ENCODE peak calls at places on chromosomes 6 and 20, in nine cellular contexts. M is tibial artery; O is PC-9; Z is naive thymus-derived CD4-positive, alpha-beta T cell; K is small intestine; X is mammary epithelial cell; F is right cardiac atrium; R is ovary; H is IMR-90. E is an unnamed sample.

GRCh38 chr6:111427341-111428116 is 55.5 kb downstream of the REV3L start:
- DNase-seq in K (peak; percentile 12), Z (no peak), H (peak; percentile 85), O (peak; percentile 12), R (no peak), F (no peak), X (peak; percentile 97), M (no peak), E (no peak)

GRCh38 chr20:47267621-47268020 is 88.9 kb downstream of the ZMYND8 start:
- DNase-seq in O (no peak), Z (no peak), F (no peak), R (no peak), M (no peak), H (no peak), K (no peak), X (no peak), E (no peak)

GRCh38 chr6:38973178-38974057 is 75.2 kb upstream of the GLP1R start:
- DNase-seq in H (peak; percentile 79), F (no peak), X (peak; percentile 83), R (no peak), K (peak; percentile 66), O (peak; percentile 15), M (no peak), Z (no peak), E (no peak)

GRCh38 chr20:59253779-59254319 is 46.6 kb upstream of the EDN3 start:
- DNase-seq in R (no peak), F (no peak), O (no peak), Z (no peak), H (no peak), X (no peak), K (peak; percentile 42), M (no peak), E (no peak)

GRCh38 chr6:4565301-4566250 is 210.6 kb upstream of the CDYL start:
- DNase-seq in Z (no peak), M (no peak), K (no peak), F (no peak), H (no peak), X (no peak), O (no peak), R (no peak), E (no peak)

GRCh38 chr20:33732166-33732970 is 572 bp downstream of the ZNF341 start:
- DNase-seq in K (peak; percentile 87), F (peak; percentile 96), R (no peak), O (peak; percentile 96), M (peak; percentile 72), Z (no peak), H (no peak), X (peak; percentile 64), E (peak; percentile 91)

GRCh38 chr6:29907637-29908340 is 34.5 kb upstream of the HLA-A start:
- DNase-seq in O (no peak), Z (no peak), X (no peak), R (no peak), M (no peak), F (no peak), K (peak; percentile 71), H (no peak), E (no peak)

GRCh38 chr20:39698706-39699211 is 736.6 kb downstream of the DHX35 start:
- DNase-seq in K (no peak), X (no peak), R (no peak), Z (no peak), M (no peak), F (no peak), O (no peak), H (no peak), E (no peak)

GRCh38 chr6:36110863-36111262 is 19.4 kb upstream of the MAPK13 start:
- DNase-seq in Z (no peak), F (no peak), O (no peak), R (no peak), X (no peak), H (no peak), M (no peak), K (no peak), E (no peak)

GRCh38 chr6:36114798-36115408 is 15.4 kb upstream of the MAPK13 start:
- DNase-seq in Z (no peak), X (no peak), H (no peak), O (no peak), F (no peak), M (no peak), K (peak; percentile 37), R (no peak), E (no peak)

GRCh38 chr6:36113701-36114100 is 16.6 kb upstream of the MAPK13 start:
- DNase-seq in R (no peak), K (no peak), X (no peak), M (no peak), F (no peak), Z (no peak), H (no peak), O (no peak), E (no peak)

GRCh38 chr6:36111526-36111925 is 18.8 kb upstream of the MAPK13 start:
- DNase-seq in K (no peak), O (no peak), M (no peak), F (no peak), H (no peak), R (no peak), Z (no peak), X (no peak), E (no peak)

DNA sequence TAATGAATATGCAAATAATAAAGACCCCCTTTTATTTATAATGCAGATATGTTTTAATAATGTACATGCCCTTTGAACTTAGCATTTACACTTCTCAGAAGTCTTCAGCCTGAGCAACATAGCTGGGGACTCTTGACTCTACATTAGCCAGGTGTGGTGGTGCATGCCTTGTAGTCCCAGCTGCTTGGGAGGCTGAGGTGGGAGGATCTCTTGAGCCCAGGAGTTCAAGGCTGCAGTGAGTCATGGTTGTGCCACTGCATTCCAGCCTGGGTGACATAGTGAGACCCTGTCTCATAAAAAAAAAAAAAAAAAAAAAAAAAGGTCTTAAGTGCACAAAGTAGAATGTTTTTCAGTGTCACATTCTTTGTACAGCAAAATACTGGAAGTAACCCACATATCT is 17.3 kb upstream of the MAPK13 start:
- DNase-seq in K (no peak), R (no peak), X (no peak), M (no peak), H (no peak), O (no peak), F (no peak), Z (no peak), E (no peak)
- H3K27ac ChIP-seq in K (no peak overlapping the region), R (no peak overlapping the region), X (no peak overlapping the region), M (no peak overlapping the region), H (no peak overlapping the region), O (no peak overlapping the region), F (no peak overlapping the region), Z (no peak overlapping the region), E (no peak overlapping the region)

GRCh38 chr6:128569737-128570438 is 49.5 kb upstream of the PTPRK start:
- DNase-seq in M (no peak), Z (no peak), R (no peak), O (peak; percentile 74), F (no peak), K (peak; percentile 5), H (peak; percentile 75), X (peak; percentile 81), E (no peak)

GRCh38 chr6:128567029-128567428 is 46.6 kb upstream of the PTPRK start:
- DNase-seq in X (peak; percentile 58), H (no peak), O (no peak), Z (no peak), F (no peak), M (no peak), R (no peak), K (peak; percentile 21), E (no peak)

GRCh38 chr6:128573036-128573435 is 52.6 kb upstream of the PTPRK start:
- DNase-seq in R (no peak), Z (no peak), F (peak; percentile 7), O (peak; percentile 5), M (no peak), H (no peak), K (no peak), X (no peak), E (no peak)

GRCh38 chr6:128572286-128572685 is 51.9 kb upstream of the PTPRK start:
- DNase-seq in O (no peak), R (no peak), M (no peak), K (no peak), H (peak; percentile 39), Z (no peak), X (no peak), F (no peak), E (no peak)

DNA sequence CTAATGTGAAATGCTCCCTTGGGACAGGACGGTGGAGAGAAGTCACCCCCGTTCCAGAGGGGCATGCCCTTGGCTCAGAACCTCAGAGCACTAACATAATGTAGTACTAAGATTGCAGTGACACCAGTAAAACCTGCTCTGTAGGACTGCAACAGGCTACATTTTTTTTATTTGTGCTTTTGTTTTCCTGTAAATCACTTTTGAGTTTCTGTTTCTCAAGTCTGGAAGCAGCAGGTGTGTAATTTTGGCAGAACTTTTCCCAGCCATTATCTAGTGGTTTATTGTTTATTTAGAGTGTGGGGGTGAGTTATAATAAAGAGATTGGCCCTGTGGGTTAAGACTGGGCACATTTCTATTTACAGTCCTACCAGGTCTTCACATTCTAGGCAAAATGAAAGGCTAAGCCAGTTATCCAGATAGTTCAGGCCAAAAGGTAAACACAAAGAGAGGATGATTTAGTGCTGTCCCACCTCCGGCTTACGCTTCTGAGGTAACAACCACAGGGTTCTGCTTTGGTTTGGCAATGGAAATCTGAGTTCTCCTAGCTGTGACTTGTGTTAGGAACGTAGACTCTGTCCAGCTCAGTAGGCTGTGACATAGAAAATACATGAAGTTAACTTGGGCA is 50.2 kb upstream of the PTPRK start:
- DNase-seq in M (no peak), X (peak; percentile 35), Z (no peak), K (no peak), R (no peak), F (no peak), O (peak; percentile 53), H (no peak), E (no peak)
- H3K27ac ChIP-seq in M (no peak overlapping the region), X (peak overlapping the region; percentile 45), Z (no peak overlapping the region), K (no peak overlapping the region), R (no peak overlapping the region), F (no peak overlapping the region), O (peak overlapping the region; percentile 93), H (no peak overlapping the region), E (no peak overlapping the region)

GRCh38 chr6:81561071-81561564 is 191.4 kb downstream of the TENT5A start:
- DNase-seq in K (no peak), O (no peak), Z (no peak), X (no peak), F (no peak), M (no peak), H (peak; percentile 23), R (no peak), E (no peak)

GRCh38 chr6:81561731-81562130 is 190.8 kb downstream of the TENT5A start:
- DNase-seq in K (no peak), M (no peak), O (no peak), H (peak; percentile 18), R (no peak), F (no peak), X (no peak), Z (no peak), E (no peak)

GRCh38 chr6:81557811-81558210 is 194.7 kb downstream of the TENT5A start:
- DNase-seq in X (no peak), H (no peak), F (no peak), R (no peak), M (no peak), K (no peak), O (no peak), Z (no peak), E (no peak)

GRCh38 chr6:81565071-81565470 is 187.4 kb downstream of the TENT5A start:
- DNase-seq in O (no peak), F (no peak), K (no peak), X (no peak), Z (no peak), R (no peak), H (no peak), M (no peak), E (no peak)

GRCh38 chr6:81562169-81562568 is 190.3 kb downstream of the TENT5A start:
- DNase-seq in M (no peak), O (no peak), F (no peak), X (no peak), R (no peak), Z (no peak), H (peak; percentile 89), K (peak; percentile 32), E (no peak)
- H3K27ac ChIP-seq in M (peak overlapping the region; percentile 57), O (no peak overlapping the region), F (no peak overlapping the region), X (no peak overlapping the region), R (no peak overlapping the region), Z (no peak overlapping the region), H (no peak overlapping the region), K (no peak overlapping the region), E (peak overlapping the region; percentile 62)

GRCh38 chr20:1326031-1326930 is 2.7 kb downstream of the SDCBP2 start:
- DNase-seq in H (peak; percentile 41), K (peak; percentile 34), Z (peak; percentile 18), F (peak; percentile 72), M (peak; percentile 41), X (no peak), R (no peak), O (no peak), E (peak; percentile 37)
- H3K27ac ChIP-seq in H (peak overlapping the region; percentile 89), K (peak overlapping the region; percentile 99), Z (peak overlapping the region; percentile 97), F (peak overlapping the region; percentile 98), M (peak overlapping the region; percentile 95), X (peak overlapping the region; percentile 99), R (peak overlapping the region; percentile 97), O (peak overlapping the region; percentile 95), E (peak overlapping the region; percentile 99)